ENCODE peak calls at places on chromosomes 13 and 19, in nine cellular contexts. X, P, R, B, H, Z, C, Q and L are unnamed samples.

GRCh38 chr19:41908724-41909464 is 19.4 kb downstream of the ERFL start:
- DNase-seq in Q (no peak), P (no peak), B (no peak), X (no peak), C (no peak), Z (no peak), R (no peak), H (no peak), L (no peak)

GRCh38 chr19:1825909-1826556 is 14.0 kb upstream of the ATP8B3 start:
- DNase-seq in P (peak), H (peak), Q (peak), C (peak), B (peak), R (peak), X (peak), Z (peak), L (no peak)

GRCh38 chr13:58087566-58087965 is 456.0 kb downstream of the PCDH17 start:
- DNase-seq in H (no peak), B (no peak), C (no peak), Z (no peak), Q (no peak), R (no peak), P (no peak), X (no peak), L (no peak)

GRCh38 chr13:56351041-56351440 is 789.7 kb upstream of the PRR20A start:
- DNase-seq in H (no peak), Z (no peak), B (no peak), R (no peak), X (no peak), Q (no peak), C (no peak), P (no peak), L (no peak)

GRCh38 chr13:35881360-35881759 is 249.8 kb downstream of the DCLK1 start:
- DNase-seq in P (no peak), H (peak), B (no peak), X (peak), C (no peak), Q (no peak), Z (peak), R (peak), L (no peak)

GRCh38 chr13:79799049-79799448 is 318.1 kb downstream of the NDFIP2 start:
- DNase-seq in Q (no peak), X (no peak), H (peak), R (no peak), C (no peak), Z (peak), B (no peak), P (no peak), L (no peak)

GRCh38 chr13:44439615-44440014 is 66.0 kb downstream of the SERP2 start:
- DNase-seq in Z (no peak), R (no peak), C (no peak), X (no peak), H (no peak), Q (no peak), P (no peak), B (no peak), L (no peak)

GRCh38 chr19:4323692-4324091 is 14.9 kb downstream of the STAP2 start:
- DNase-seq in X (no peak), H (no peak), B (no peak), P (no peak), Z (no peak), Q (no peak), R (no peak), C (no peak), L (no peak)

GRCh38 chr13:50123862-50124535 is 108.8 kb downstream of the KCNRG start:
- DNase-seq in B (peak), R (peak), Q (peak), X (peak), C (peak), Z (peak), P (peak), H (peak), L (peak)

GRCh38 chr19:317710-318508 is 26.7 kb downstream of the MIER2 start:
- DNase-seq in Z (no peak), X (no peak), B (no peak), H (no peak), R (no peak), P (no peak), Q (no peak), C (no peak), L (no peak)

GRCh38 chr13:101520672-101521071 is 68.2 kb downstream of the ITGBL1 start:
- DNase-seq in P (no peak), Q (no peak), B (no peak), Z (peak), R (peak), X (peak), H (peak), C (peak), L (no peak)

DNA sequence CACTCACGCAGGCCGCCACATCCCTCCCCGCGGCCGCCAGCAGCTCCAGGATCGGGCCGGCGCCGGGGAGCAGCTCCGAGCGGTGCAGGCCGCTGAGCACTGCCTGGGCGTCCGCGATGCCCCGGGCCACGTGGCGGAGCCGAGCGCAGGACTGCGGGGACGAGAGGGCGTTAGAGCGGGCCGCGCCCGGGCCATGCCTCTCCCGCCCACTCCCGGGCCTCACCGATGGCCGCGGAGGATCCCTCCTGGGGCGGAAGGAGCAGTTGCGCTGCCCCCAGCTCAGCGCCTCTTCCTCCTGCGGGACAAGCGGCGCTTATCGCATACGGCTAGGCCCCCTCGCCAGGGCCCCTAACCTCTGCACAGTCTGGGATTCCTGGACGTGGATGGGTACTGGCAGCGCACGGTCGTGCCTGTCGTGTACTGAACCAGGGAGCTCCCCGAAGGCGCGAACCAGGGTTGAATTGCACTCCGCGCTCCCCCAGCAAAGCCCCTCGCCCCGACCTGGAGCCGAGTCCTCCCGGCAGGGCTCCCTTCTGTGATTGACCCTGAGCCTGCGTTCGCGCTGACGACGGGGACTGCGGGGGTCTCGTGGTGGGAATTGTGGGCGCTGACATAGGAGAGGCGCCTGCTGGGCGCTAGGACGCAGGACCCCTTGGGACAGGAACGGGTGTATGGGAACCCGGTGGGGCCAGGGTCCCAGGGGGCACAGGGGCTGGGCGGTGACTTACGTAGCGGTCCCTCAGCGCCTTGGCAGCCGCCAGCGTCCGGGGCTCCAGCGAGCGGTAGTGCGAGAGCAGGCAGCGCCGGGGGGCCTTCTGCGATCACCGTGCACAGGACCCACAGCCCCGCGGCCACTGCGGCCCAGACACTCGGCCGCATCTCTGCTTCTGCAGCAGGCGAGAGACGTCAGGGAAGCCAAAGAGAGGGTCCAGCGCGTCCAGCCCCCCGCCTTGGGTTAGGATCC is 673 bp downstream of the IFNL4 start:
- DNase-seq in Z (peak), R (peak), Q (no peak), H (no peak), P (no peak), X (no peak), B (no peak), C (no peak), L (no peak)
- H3K4me3 ChIP-seq in Z (no peak), R (no peak), Q (no peak), H (no peak), P (no peak), X (no peak), B (no peak), C (no peak), L (no peak)

DNA sequence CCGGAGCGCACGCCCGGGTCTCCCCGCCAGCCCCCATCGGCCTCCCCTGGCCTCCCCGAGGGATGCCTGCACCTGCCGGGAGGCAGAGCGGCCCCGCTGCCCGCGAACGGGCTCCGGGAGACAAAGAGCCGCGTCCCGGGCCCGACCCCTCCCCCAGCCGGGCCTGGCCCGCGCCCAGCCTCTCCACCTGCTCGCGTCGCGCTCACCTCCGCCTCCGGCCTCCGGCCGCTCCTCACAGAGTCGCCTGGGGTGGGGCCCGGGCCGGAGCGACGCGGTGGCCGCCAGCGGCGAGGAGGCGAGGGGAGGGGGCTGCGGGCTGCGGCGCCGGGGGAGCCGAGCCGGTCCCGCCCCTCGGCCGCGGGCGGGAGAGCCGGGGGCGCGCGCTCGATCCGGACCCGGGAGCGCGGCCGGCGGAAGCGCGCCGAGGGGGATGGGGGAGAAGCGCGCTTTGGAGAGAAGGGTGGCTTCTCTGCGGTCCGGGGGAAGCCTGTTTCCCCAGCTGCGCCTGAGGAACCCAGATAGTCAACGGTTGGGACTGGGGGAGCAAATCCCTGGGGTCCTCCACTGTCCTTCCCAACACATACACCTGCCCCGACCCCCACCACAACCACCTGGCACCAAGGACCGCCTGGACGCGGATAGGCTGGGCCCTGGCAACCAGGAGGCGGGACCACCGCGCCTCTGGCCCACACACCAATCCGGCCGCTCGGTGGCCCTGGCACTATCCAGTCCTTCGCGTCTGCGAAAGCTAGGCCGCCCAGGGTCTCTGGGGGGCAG is at the start of gene PRR36:
- DNase-seq in R (no peak), X (no peak), Q (no peak), Z (peak), P (no peak), B (peak), H (no peak), C (no peak), L (no peak)
- H3K4me3 ChIP-seq in R (no peak), X (no peak), Q (peak), Z (no peak), P (peak), B (no peak), H (peak), C (peak), L (peak)

GRCh38 chr19:49513746-49514118 is 1.3 kb downstream of the FCGRT start:
- DNase-seq in Z (no peak), P (no peak), X (no peak), R (no peak), C (no peak), B (no peak), H (no peak), Q (no peak), L (no peak)

GRCh38 chr19:49515767-49516166 is 3.3 kb downstream of the FCGRT start:
- DNase-seq in H (no peak), Q (no peak), Z (peak), C (no peak), B (peak), P (peak), R (no peak), X (no peak), L (no peak)

GRCh38 chr19:49512970-49513745 is 697 bp downstream of the FCGRT start:
- DNase-seq in H (no peak), B (peak), X (no peak), Q (no peak), Z (peak), P (peak), R (peak), C (no peak), L (no peak)

GRCh38 chr19:49518033-49518432 is 5.6 kb downstream of the FCGRT start:
- DNase-seq in R (no peak), C (no peak), Q (no peak), B (no peak), Z (no peak), X (no peak), H (no peak), P (no peak), L (no peak)

DNA sequence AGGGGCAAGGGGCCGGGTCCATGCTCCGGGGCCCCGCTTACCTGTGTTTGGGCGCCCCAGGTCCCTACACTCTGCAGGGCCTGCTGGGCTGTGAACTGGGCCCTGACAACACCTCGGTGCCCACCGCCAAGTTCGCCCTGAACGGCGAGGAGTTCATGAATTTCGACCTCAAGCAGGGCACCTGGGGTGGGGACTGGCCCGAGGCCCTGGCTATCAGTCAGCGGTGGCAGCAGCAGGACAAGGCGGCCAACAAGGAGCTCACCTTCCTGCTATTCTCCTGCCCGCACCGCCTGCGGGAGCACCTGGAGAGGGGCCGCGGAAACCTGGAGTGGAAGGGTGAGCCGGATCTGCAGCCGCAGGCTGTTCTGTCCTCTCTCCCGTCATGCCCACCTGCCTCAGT is 1.7 kb downstream of the FCGRT start:
- DNase-seq in H (no peak), Z (no peak), C (no peak), Q (no peak), X (no peak), B (peak), R (no peak), P (no peak), L (no peak)
- H3K4me3 ChIP-seq in H (no peak), Z (no peak), C (peak), Q (no peak), X (no peak), B (peak), R (no peak), P (peak), L (no peak)

GRCh38 chr13:99955747-99956472 is 15.7 kb downstream of the ZIC5 start:
- DNase-seq in P (no peak), R (peak), H (peak), X (peak), C (peak), Z (peak), B (no peak), Q (no peak), L (no peak)
- H3K4me3 ChIP-seq in P (peak), R (peak), H (peak), X (peak), C (peak), Z (no peak), B (no peak), Q (no peak), L (peak)

GRCh38 chr19:28493881-28494280 is 719.1 kb downstream of the UQCRFS1 start:
- DNase-seq in R (no peak), H (no peak), Q (no peak), X (no peak), B (no peak), Z (no peak), P (no peak), C (no peak), L (no peak)
- H3K4me3 ChIP-seq in R (no peak), H (no peak), Q (no peak), X (no peak), B (no peak), Z (no peak), P (no peak), C (no peak), L (no peak)

GRCh38 chr19:17391371-17392151 is 2.4 kb downstream of the CCDC194 start:
- DNase-seq in B (no peak), C (no peak), X (no peak), Q (no peak), R (no peak), P (no peak), H (no peak), Z (no peak), L (no peak)

GRCh38 chr19:17389957-17390664 is 3.9 kb downstream of the CCDC194 start:
- DNase-seq in H (no peak), X (no peak), Q (no peak), B (no peak), R (no peak), C (no peak), P (no peak), Z (no peak), L (no peak)

GRCh38 chr19:17390665-17391370 is 3.2 kb downstream of the CCDC194 start:
- DNase-seq in Z (peak), R (peak), H (peak), Q (peak), C (peak), X (peak), B (peak), P (peak), L (peak)

GRCh38 chr19:17394891-17395415 is 957 bp upstream of the CCDC194 start:
- DNase-seq in Z (peak), B (peak), C (no peak), H (peak), R (peak), Q (no peak), P (peak), X (no peak), L (no peak)

DNA sequence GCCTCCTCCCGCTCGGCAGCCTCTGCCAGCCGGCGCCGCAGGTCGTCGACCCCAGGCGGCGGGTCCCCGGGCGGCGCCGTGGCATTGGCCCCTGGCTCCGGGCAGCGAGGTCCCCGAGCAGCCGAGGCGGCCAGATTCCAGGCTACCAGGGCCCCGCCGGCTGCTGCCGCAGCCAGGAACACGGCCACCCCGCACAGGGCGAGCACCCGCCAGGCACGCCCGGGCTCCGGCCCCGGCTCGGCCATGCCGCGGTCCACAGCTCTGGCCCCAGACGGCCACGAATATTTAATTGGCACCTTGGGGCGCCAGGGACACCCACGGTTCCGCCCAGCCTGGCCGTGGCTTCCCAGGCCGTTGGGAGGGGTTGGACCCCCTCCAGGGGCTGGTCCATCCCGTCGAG is at the start of gene CCDC194:
- DNase-seq in P (no peak), R (peak), B (no peak), X (no peak), Z (no peak), H (no peak), C (no peak), Q (no peak), L (no peak)
- H3K4me3 ChIP-seq in P (no peak), R (no peak), B (no peak), X (no peak), Z (no peak), H (no peak), C (no peak), Q (no peak), L (no peak)

GRCh38 chr19:52270266-52270885 is 989 bp downstream of the ZNF766 start:
- DNase-seq in R (peak), Z (peak), H (peak), Q (no peak), X (no peak), P (no peak), B (peak), C (no peak), L (peak)

GRCh38 chr19:52269338-52270261 is at the start of gene ZNF766:
- DNase-seq in R (peak), Z (peak), C (peak), P (peak), B (peak), Q (peak), X (peak), H (peak), L (peak)

GRCh38 chr19:52274191-52274590 is 4.8 kb downstream of the ZNF766 start:
- DNase-seq in X (no peak), Z (no peak), P (no peak), H (no peak), R (no peak), Q (no peak), B (no peak), C (no peak), L (no peak)

GRCh38 chr19:52277471-52277870 is 8.1 kb downstream of the ZNF766 start:
- DNase-seq in X (no peak), Q (no peak), R (no peak), Z (no peak), C (no peak), B (no peak), P (no peak), H (no peak), L (no peak)

GRCh38 chr19:52273301-52273700 is 3.9 kb downstream of the ZNF766 start:
- DNase-seq in R (no peak), P (no peak), C (no peak), Z (no peak), B (no peak), X (no peak), Q (no peak), H (no peak), L (no peak)
- H3K4me3 ChIP-seq in R (no peak), P (no peak), C (no peak), Z (no peak), B (no peak), X (no peak), Q (no peak), H (no peak), L (no peak)

GRCh38 chr19:35756373-35757230 is at the start of gene HSPB6:
- DNase-seq in Q (no peak), P (peak), H (peak), Z (peak), R (peak), C (peak), B (no peak), X (peak), L (no peak)

GRCh38 chr19:35755160-35755549 is 1.7 kb downstream of the HSPB6 start:
- DNase-seq in X (no peak), H (no peak), R (no peak), Q (no peak), Z (no peak), P (no peak), C (no peak), B (no peak), L (no peak)

GRCh38 chr19:35755550-35756371 is 1.1 kb downstream of the HSPB6 start:
- DNase-seq in B (peak), P (peak), Z (peak), Q (no peak), H (peak), X (peak), R (peak), C (no peak), L (no peak)

GRCh38 chr19:35757749-35758608 is at the start of gene PROSER3:
- DNase-seq in X (peak), P (peak), Z (peak), Q (peak), C (peak), H (peak), B (peak), R (peak), L (peak)

GRCh38 chr19:35757231-35757748 is 461 bp upstream of the HSPB6 start:
- DNase-seq in Z (peak), X (peak), H (peak), Q (peak), C (peak), B (peak), R (peak), P (peak), L (peak)
- H3K4me3 ChIP-seq in Z (peak), X (peak), H (peak), Q (peak), C (peak), B (no peak), R (peak), P (peak), L (peak)

DNA sequence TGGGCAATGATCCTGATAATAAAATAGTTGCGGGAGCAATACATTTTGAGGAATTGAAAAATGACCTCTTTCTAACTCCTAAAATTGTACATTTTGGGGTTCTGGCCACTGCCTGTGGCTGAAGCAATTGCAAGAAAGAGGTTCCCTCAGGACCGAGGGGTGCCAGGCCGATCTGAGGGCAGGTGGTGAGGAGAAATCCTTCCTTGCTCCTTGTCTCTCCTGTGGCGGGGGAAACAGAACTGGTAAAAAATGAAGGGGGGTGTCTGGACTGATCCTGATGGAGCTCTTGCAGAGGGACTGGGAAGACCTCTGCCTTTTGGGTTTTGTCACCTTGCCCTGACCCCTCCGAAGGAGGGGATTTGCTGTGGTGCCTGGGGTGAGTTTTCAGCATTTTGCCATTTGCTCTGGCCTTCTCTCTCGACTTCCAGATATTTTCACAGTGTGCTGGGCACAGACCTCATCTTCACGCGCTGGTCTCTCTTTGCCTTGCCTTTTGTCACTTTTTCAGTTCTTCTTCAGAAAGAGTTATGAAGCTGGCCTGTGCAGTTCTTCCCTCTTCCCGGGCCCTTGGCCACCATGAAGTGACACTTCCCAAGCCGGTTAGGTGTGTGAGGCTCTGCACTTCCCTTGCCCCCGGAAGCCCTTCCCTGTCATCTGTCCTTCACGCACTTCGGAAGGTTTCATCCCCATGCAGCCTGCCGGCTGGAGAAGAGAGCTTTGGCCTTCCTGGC is 22.2 kb downstream of the NFIX start:
- DNase-seq in X (peak), B (no peak), Q (no peak), H (no peak), R (peak), C (no peak), Z (no peak), P (no peak), L (no peak)
- H3K4me3 ChIP-seq in X (peak), B (no peak), Q (no peak), H (peak), R (peak), C (peak), Z (peak), P (peak), L (no peak)